ENCODE peak calls at places on chromosome 15, in ten cellular contexts. One of them, this sample, is unnamed. For H3K36me3, the result is how much of the 10 kb centered on the place peaks cover.

GRCh38 chr15:78207641-78208340 is 26.6 kb downstream of the ACSBG1 start:
- DNase-seq in hepatocyte: peak
- DNase-seq in keratinocyte: no peak
- DNase-seq in fibroblast of lung: no peak
- DNase-seq in neural progenitor cell: no peak
- DNase-seq in mammary epithelial cell: no peak
- DNase-seq in A673: no peak
- DNase-seq in HepG2: no peak
- DNase-seq in endothelial cell of umbilical vein: no peak
- DNase-seq in MM.1S: no peak
- DNase-seq in this sample: no peak

GRCh38 chr15:34359416-34359815 is 7.6 kb downstream of the LPCAT4 start:
- DNase-seq in hepatocyte: no peak
- DNase-seq in keratinocyte: no peak
- DNase-seq in fibroblast of lung: no peak
- DNase-seq in neural progenitor cell: no peak
- DNase-seq in mammary epithelial cell: peak
- DNase-seq in A673: no peak
- DNase-seq in HepG2: no peak
- DNase-seq in endothelial cell of umbilical vein: no peak
- DNase-seq in MM.1S: no peak
- DNase-seq in this sample: peak

GRCh38 chr15:74809242-74809641 is 3.4 kb upstream of the LMAN1L start:
- DNase-seq in hepatocyte: no peak
- DNase-seq in keratinocyte: no peak
- DNase-seq in fibroblast of lung: no peak
- DNase-seq in neural progenitor cell: no peak
- DNase-seq in mammary epithelial cell: no peak
- DNase-seq in A673: no peak
- DNase-seq in HepG2: no peak
- DNase-seq in endothelial cell of umbilical vein: no peak
- DNase-seq in MM.1S: no peak
- DNase-seq in this sample: no peak

GRCh38 chr15:61404567-61404966 is 175.5 kb upstream of the RORA start:
- DNase-seq in hepatocyte: no peak
- DNase-seq in keratinocyte: no peak
- DNase-seq in fibroblast of lung: no peak
- DNase-seq in neural progenitor cell: no peak
- DNase-seq in mammary epithelial cell: peak
- DNase-seq in A673: no peak
- DNase-seq in HepG2: no peak
- DNase-seq in endothelial cell of umbilical vein: no peak
- DNase-seq in MM.1S: peak
- DNase-seq in this sample: no peak

GRCh38 chr15:31801152-31801551 is 229.2 kb upstream of the CHRNA7 start:
- DNase-seq in hepatocyte: no peak
- DNase-seq in keratinocyte: no peak
- DNase-seq in fibroblast of lung: peak
- DNase-seq in neural progenitor cell: no peak
- DNase-seq in mammary epithelial cell: no peak
- DNase-seq in A673: no peak
- DNase-seq in HepG2: no peak
- DNase-seq in endothelial cell of umbilical vein: no peak
- DNase-seq in MM.1S: no peak
- DNase-seq in this sample: no peak

GRCh38 chr15:61459785-61460707 is 230.9 kb upstream of the RORA start:
- DNase-seq in hepatocyte: peak
- DNase-seq in keratinocyte: no peak
- DNase-seq in fibroblast of lung: peak
- DNase-seq in neural progenitor cell: no peak
- DNase-seq in mammary epithelial cell: peak
- DNase-seq in A673: peak
- DNase-seq in HepG2: peak
- DNase-seq in endothelial cell of umbilical vein: peak
- DNase-seq in MM.1S: no peak
- DNase-seq in this sample: no peak

GRCh38 chr15:38528279-38528678 is 36.3 kb downstream of the RASGRP1 start:
- DNase-seq in hepatocyte: no peak
- DNase-seq in keratinocyte: no peak
- DNase-seq in fibroblast of lung: peak
- DNase-seq in neural progenitor cell: no peak
- DNase-seq in mammary epithelial cell: peak
- DNase-seq in A673: no peak
- DNase-seq in HepG2: no peak
- DNase-seq in endothelial cell of umbilical vein: peak
- DNase-seq in MM.1S: no peak
- DNase-seq in this sample: no peak

GRCh38 chr15:49644364-49644794 is 23.5 kb downstream of the DTWD1 start:
- DNase-seq in hepatocyte: no peak
- DNase-seq in keratinocyte: no peak
- DNase-seq in fibroblast of lung: peak
- DNase-seq in neural progenitor cell: no peak
- DNase-seq in mammary epithelial cell: no peak
- DNase-seq in A673: no peak
- DNase-seq in HepG2: no peak
- DNase-seq in endothelial cell of umbilical vein: no peak
- DNase-seq in MM.1S: no peak
- DNase-seq in this sample: no peak

DNA sequence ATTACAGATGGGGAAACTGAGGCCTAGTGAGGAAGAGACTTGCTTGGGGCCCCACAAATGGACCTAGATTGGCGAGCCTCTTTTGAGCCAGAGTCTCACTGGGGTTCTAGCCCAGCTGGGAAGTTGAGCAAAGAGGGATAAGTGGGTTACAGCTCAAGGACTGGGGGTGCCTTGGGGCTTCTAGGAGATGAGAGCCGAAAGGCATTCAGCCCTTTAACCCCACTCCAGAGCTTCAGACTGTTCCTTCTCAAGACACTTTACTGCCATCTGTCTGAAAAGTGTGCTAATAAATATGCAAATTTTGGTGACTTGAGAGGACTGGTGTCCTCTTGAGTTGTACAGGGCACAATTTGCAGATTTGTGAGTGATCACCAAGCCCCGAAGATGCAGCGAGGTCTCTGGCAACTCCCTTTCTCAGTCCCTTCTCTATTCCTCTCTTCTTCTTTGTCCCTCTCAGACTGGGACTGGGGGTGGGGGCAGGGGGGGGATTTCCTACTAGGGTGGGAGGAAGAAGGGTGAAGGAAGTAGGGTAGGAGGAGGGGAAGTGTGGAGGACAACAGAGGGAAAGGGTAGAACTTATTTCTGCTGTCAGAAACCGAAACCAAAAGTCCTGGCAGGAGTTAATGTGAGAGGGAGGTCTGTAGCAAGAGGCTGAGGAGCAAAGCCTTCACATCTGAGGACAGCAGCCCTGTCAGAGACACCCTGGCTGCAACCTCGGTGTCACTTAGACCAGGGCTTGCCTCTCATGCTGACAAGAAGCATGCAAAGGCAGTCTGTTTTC is 16.2 kb upstream of the ANKDD1A start:
- DNase-seq in hepatocyte: no peak
- DNase-seq in keratinocyte: no peak
- DNase-seq in fibroblast of lung: no peak
- DNase-seq in neural progenitor cell: no peak
- DNase-seq in mammary epithelial cell: no peak
- DNase-seq in A673: peak
- DNase-seq in HepG2: no peak
- DNase-seq in endothelial cell of umbilical vein: peak
- DNase-seq in MM.1S: peak
- DNase-seq in this sample: no peak
- TF ChIP-seq CTCF in hepatocyte: peak
- TF ChIP-seq CTCF in keratinocyte: no peak
- TF ChIP-seq CTCF in fibroblast of lung: no peak
- TF ChIP-seq CTCF in neural progenitor cell: no peak
- TF ChIP-seq CTCF in mammary epithelial cell: peak
- TF ChIP-seq CTCF in A673: no peak
- TF ChIP-seq CTCF in HepG2: no peak
- TF ChIP-seq CTCF in endothelial cell of umbilical vein: no peak
- TF ChIP-seq CTCF in MM.1S: peak
- TF ChIP-seq CTCF in this sample: no peak

GRCh38 chr15:36880226-36880912 is 220.0 kb downstream of the MEIS2 start:
- DNase-seq in hepatocyte: no peak
- DNase-seq in keratinocyte: no peak
- DNase-seq in fibroblast of lung: no peak
- DNase-seq in neural progenitor cell: peak
- DNase-seq in mammary epithelial cell: no peak
- DNase-seq in A673: no peak
- DNase-seq in HepG2: no peak
- DNase-seq in endothelial cell of umbilical vein: no peak
- DNase-seq in MM.1S: no peak
- DNase-seq in this sample: no peak

GRCh38 chr15:36883705-36884355 is 216.5 kb downstream of the MEIS2 start:
- DNase-seq in hepatocyte: peak
- DNase-seq in keratinocyte: peak
- DNase-seq in fibroblast of lung: peak
- DNase-seq in neural progenitor cell: peak
- DNase-seq in mammary epithelial cell: peak
- DNase-seq in A673: peak
- DNase-seq in HepG2: peak
- DNase-seq in endothelial cell of umbilical vein: peak
- DNase-seq in MM.1S: peak
- DNase-seq in this sample: peak

GRCh38 chr15:36884404-36885335 is 215.7 kb downstream of the MEIS2 start:
- DNase-seq in hepatocyte: no peak
- DNase-seq in keratinocyte: no peak
- DNase-seq in fibroblast of lung: peak
- DNase-seq in neural progenitor cell: peak
- DNase-seq in mammary epithelial cell: no peak
- DNase-seq in A673: no peak
- DNase-seq in HepG2: no peak
- DNase-seq in endothelial cell of umbilical vein: no peak
- DNase-seq in MM.1S: no peak
- DNase-seq in this sample: no peak

GRCh38 chr15:36880913-36881290 is 219.4 kb downstream of the MEIS2 start:
- DNase-seq in hepatocyte: no peak
- DNase-seq in keratinocyte: no peak
- DNase-seq in fibroblast of lung: no peak
- DNase-seq in neural progenitor cell: no peak
- DNase-seq in mammary epithelial cell: no peak
- DNase-seq in A673: no peak
- DNase-seq in HepG2: no peak
- DNase-seq in endothelial cell of umbilical vein: no peak
- DNase-seq in MM.1S: no peak
- DNase-seq in this sample: no peak

DNA sequence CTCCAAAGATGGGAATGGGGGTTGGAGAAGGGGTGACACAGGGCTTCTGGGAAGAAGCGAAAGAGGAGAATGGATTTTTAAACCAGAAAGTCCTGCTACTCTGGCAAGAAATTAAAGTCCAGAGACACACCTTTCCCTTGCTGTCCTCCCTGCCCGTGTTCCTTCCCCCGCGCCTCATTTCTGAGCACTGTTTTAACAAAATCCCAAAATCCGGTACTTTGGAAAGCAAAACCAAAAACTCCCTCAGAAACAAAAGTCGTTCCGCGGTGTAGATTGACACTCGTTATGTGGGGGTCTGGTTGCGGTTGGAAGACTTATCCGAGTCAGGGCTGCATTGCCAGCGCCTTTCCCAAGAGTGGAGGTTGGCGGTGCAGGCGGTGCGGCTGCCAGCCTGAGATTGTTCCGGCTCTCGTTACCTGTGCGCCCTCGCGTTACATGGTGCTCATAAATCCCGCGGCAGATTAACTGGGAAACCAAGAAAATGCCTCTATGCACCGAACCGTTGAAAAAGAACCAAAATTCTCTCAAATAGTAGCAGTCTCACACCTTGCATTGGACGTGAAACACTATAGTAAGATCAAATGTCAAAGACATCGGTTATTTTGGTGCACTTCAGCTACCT is 217.8 kb downstream of the MEIS2 start:
- DNase-seq in hepatocyte: no peak
- DNase-seq in keratinocyte: no peak
- DNase-seq in fibroblast of lung: peak
- DNase-seq in neural progenitor cell: peak
- DNase-seq in mammary epithelial cell: peak
- DNase-seq in A673: no peak
- DNase-seq in HepG2: no peak
- DNase-seq in endothelial cell of umbilical vein: peak
- DNase-seq in MM.1S: no peak
- DNase-seq in this sample: peak
- TF ChIP-seq EZH2 in hepatocyte: peak
- TF ChIP-seq EZH2 in keratinocyte: peak
- TF ChIP-seq EZH2 in fibroblast of lung: peak
- TF ChIP-seq EZH2 in neural progenitor cell: peak
- TF ChIP-seq EZH2 in mammary epithelial cell: no peak
- TF ChIP-seq EZH2 in A673: peak
- TF ChIP-seq EZH2 in HepG2: no peak
- TF ChIP-seq EZH2 in endothelial cell of umbilical vein: peak
- TF ChIP-seq EZH2 in MM.1S: no peak
- TF ChIP-seq EZH2 in this sample: no peak

GRCh38 chr15:80942266-80942665 is 47.4 kb downstream of the MESD start:
- DNase-seq in hepatocyte: no peak
- DNase-seq in keratinocyte: no peak
- DNase-seq in fibroblast of lung: no peak
- DNase-seq in neural progenitor cell: no peak
- DNase-seq in mammary epithelial cell: no peak
- DNase-seq in A673: no peak
- DNase-seq in HepG2: no peak
- DNase-seq in endothelial cell of umbilical vein: no peak
- DNase-seq in MM.1S: no peak
- DNase-seq in this sample: no peak

GRCh38 chr15:80946576-80946975 is 43.0 kb downstream of the MESD start:
- DNase-seq in hepatocyte: no peak
- DNase-seq in keratinocyte: no peak
- DNase-seq in fibroblast of lung: no peak
- DNase-seq in neural progenitor cell: no peak
- DNase-seq in mammary epithelial cell: no peak
- DNase-seq in A673: no peak
- DNase-seq in HepG2: no peak
- DNase-seq in endothelial cell of umbilical vein: no peak
- DNase-seq in MM.1S: no peak
- DNase-seq in this sample: no peak

GRCh38 chr15:80945605-80946004 is 44.0 kb downstream of the MESD start:
- DNase-seq in hepatocyte: no peak
- DNase-seq in keratinocyte: no peak
- DNase-seq in fibroblast of lung: no peak
- DNase-seq in neural progenitor cell: no peak
- DNase-seq in mammary epithelial cell: no peak
- DNase-seq in A673: no peak
- DNase-seq in HepG2: no peak
- DNase-seq in endothelial cell of umbilical vein: no peak
- DNase-seq in MM.1S: no peak
- DNase-seq in this sample: no peak

GRCh38 chr15:80948651-80949292 is 40.8 kb downstream of the MESD start:
- DNase-seq in hepatocyte: no peak
- DNase-seq in keratinocyte: no peak
- DNase-seq in fibroblast of lung: no peak
- DNase-seq in neural progenitor cell: no peak
- DNase-seq in mammary epithelial cell: no peak
- DNase-seq in A673: no peak
- DNase-seq in HepG2: no peak
- DNase-seq in endothelial cell of umbilical vein: no peak
- DNase-seq in MM.1S: no peak
- DNase-seq in this sample: no peak

GRCh38 chr15:80944818-80945217 is 44.8 kb downstream of the MESD start:
- DNase-seq in hepatocyte: no peak
- DNase-seq in keratinocyte: no peak
- DNase-seq in fibroblast of lung: no peak
- DNase-seq in neural progenitor cell: no peak
- DNase-seq in mammary epithelial cell: no peak
- DNase-seq in A673: no peak
- DNase-seq in HepG2: no peak
- DNase-seq in endothelial cell of umbilical vein: no peak
- DNase-seq in MM.1S: no peak
- DNase-seq in this sample: no peak
- H3K36me3 ChIP-seq in hepatocyte: under half
- H3K36me3 ChIP-seq in keratinocyte: under half
- H3K36me3 ChIP-seq in fibroblast of lung: under half
- H3K36me3 ChIP-seq in neural progenitor cell: under half
- H3K36me3 ChIP-seq in mammary epithelial cell: under half
- H3K36me3 ChIP-seq in A673: under half
- H3K36me3 ChIP-seq in HepG2: half or more
- H3K36me3 ChIP-seq in endothelial cell of umbilical vein: under half
- H3K36me3 ChIP-seq in MM.1S: under half
- H3K36me3 ChIP-seq in this sample: under half

DNA sequence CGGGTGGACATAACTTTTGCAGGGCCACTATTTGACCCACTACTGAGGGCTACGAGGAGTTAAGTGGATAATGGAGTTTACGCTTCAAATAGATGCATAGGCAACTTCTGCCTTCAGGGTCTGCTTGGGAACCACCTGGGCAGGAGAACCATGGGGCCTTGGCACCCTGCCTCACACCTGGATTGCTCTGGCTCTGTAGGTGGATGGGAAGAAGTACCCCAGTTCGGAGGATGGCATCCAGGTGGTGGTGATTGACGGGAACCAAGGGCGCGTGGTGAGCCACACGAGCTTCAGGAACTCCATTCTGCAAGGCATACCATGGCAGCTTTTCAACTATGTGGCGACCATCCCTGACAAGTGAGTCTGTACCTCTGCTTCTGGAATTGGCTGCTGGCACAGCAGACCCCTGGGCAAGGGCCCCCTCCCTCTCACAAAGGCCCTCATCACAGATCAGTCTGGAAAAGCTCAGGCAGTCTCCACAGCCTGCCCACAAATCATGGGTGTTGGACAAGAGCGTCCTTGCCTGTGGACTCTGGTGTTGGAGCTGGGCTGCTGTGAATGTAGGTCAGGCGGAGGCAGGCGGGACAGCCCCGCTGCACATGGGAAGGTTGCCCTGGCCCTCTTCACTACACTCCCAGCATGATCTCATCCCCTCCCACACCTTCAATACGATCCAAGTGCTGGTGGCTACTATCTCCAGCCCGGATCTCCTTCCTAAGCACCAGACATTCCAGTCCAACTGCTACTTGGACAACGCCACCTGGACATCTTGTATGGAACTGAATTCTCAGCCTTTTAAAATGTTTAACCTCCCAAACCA is 46.7 kb downstream of the MESD start:
- DNase-seq in hepatocyte: no peak
- DNase-seq in keratinocyte: no peak
- DNase-seq in fibroblast of lung: peak
- DNase-seq in neural progenitor cell: no peak
- DNase-seq in mammary epithelial cell: no peak
- DNase-seq in A673: no peak
- DNase-seq in HepG2: no peak
- DNase-seq in endothelial cell of umbilical vein: no peak
- DNase-seq in MM.1S: no peak
- DNase-seq in this sample: no peak
- TF ChIP-seq CTCF in hepatocyte: no peak
- TF ChIP-seq CTCF in keratinocyte: no peak
- TF ChIP-seq CTCF in fibroblast of lung: no peak
- TF ChIP-seq CTCF in neural progenitor cell: no peak
- TF ChIP-seq CTCF in mammary epithelial cell: no peak
- TF ChIP-seq CTCF in A673: no peak
- TF ChIP-seq CTCF in HepG2: no peak
- TF ChIP-seq CTCF in endothelial cell of umbilical vein: no peak
- TF ChIP-seq CTCF in MM.1S: no peak
- TF ChIP-seq CTCF in this sample: no peak